ENCODE peak calls at places on chromosomes 16 and 17, in ten cellular contexts. V is adrenal gland, I is uterus, L is endothelial cell of umbilical vein, S is prostate gland, M is tibial nerve, W is HCT116, X is heart left ventricle, U is transverse colon, A is Peyer's patch. N is an unnamed sample.

GRCh38 chr16:89712476-89712805 is 8.3 kb downstream of the VPS9D1 start:
- DNase-seq in U (no peak), S (no peak), V (no peak), A (no peak), I (no peak), W (no peak), M (no peak), X (no peak), L (no peak), N (no peak)

GRCh38 chr16:65989861-65990260 is 376.6 kb upstream of the CDH5 start:
- DNase-seq in S (no peak), W (no peak), M (peak; percentile 49), X (no peak), V (no peak), A (no peak), I (peak; percentile 41), L (no peak), U (no peak), N (no peak)

GRCh38 chr17:42673885-42674754 is 2.7 kb downstream of the PLEKHH3 start:
- DNase-seq in S (peak; percentile 19), V (peak; percentile 71), W (no peak), M (no peak), L (peak; percentile 18), I (peak; percentile 82), X (peak; percentile 87), U (peak; percentile 66), A (no peak), N (no peak)

GRCh38 chr17:74805543-74805991 is 29.4 kb upstream of the NAT9 start:
- DNase-seq in W (no peak), S (no peak), L (no peak), V (peak; percentile 36), I (no peak), X (peak; percentile 51), U (no peak), M (no peak), A (no peak), N (peak; percentile 19)

GRCh38 chr16:88368036-88368435 is 14.7 kb upstream of the ZNF469 start:
- DNase-seq in U (no peak), S (no peak), W (no peak), A (no peak), L (peak; percentile 29), I (no peak), V (no peak), X (peak; percentile 16), M (no peak), N (no peak)

GRCh38 chr17:43858201-43858600 is 11.2 kb downstream of the CD300LG start:
- DNase-seq in A (peak; percentile 24), M (no peak), L (no peak), S (no peak), I (no peak), U (no peak), W (no peak), V (no peak), X (no peak), N (no peak)

GRCh38 chr17:71163121-71163812 is 957.6 kb upstream of the SOX9 start:
- DNase-seq in A (no peak), I (no peak), W (no peak), U (no peak), M (no peak), V (no peak), L (no peak), X (no peak), S (peak; percentile 4), N (no peak)

GRCh38 chr17:76432712-76433336 is 20.1 kb downstream of the UBE2O start:
- DNase-seq in L (no peak), U (no peak), A (no peak), I (no peak), S (no peak), M (no peak), X (no peak), V (no peak), W (peak; percentile 28), N (no peak)

GRCh38 chr17:75876938-75877751 is 1.2 kb downstream of the TRIM47 start:
- DNase-seq in M (peak; percentile 96), V (peak; percentile 97), X (peak; percentile 94), A (peak; percentile 82), L (peak; percentile 98), W (peak; percentile 87), U (peak; percentile 88), I (peak; percentile 98), S (peak; percentile 75), N (peak; percentile 81)

GRCh38 chr17:4854181-4854681 is 21.1 kb downstream of the MINK1 start:
- DNase-seq in X (no peak), S (peak; percentile 83), U (no peak), M (no peak), I (no peak), V (no peak), A (no peak), W (no peak), L (peak; percentile 38), N (no peak)

GRCh38 chr16:48432136-48432535 is 46.9 kb upstream of the SIAH1 start:
- DNase-seq in X (no peak), L (no peak), I (no peak), S (no peak), U (peak; percentile 29), W (no peak), A (no peak), M (no peak), V (no peak), N (no peak)

GRCh38 chr17:63134867-63135266 is 168.8 kb downstream of the TANC2 start:
- DNase-seq in S (no peak), X (no peak), W (no peak), V (no peak), U (no peak), A (no peak), M (no peak), I (no peak), L (no peak), N (no peak)

GRCh38 chr17:81539571-81539900 is 11.4 kb downstream of the FSCN2 start:
- DNase-seq in W (no peak), X (peak; percentile 14), L (no peak), V (no peak), A (no peak), I (no peak), M (no peak), U (no peak), S (no peak), N (no peak)

GRCh38 chr17:27494192-27495091 is 38.2 kb downstream of the KSR1 start:
- DNase-seq in A (peak; percentile 92), L (peak; percentile 30), I (peak; percentile 43), V (peak; percentile 84), M (peak; percentile 78), S (peak; percentile 93), U (peak; percentile 92), W (peak; percentile 51), X (peak; percentile 79), N (peak; percentile 73)

GRCh38 chr16:64253525-64253924 is 868.3 kb downstream of the CDH11 start:
- DNase-seq in V (no peak), S (no peak), W (no peak), I (no peak), X (no peak), L (no peak), A (no peak), M (no peak), U (no peak), N (no peak)

GRCh38 chr16:76661691-76662090 is 384.5 kb downstream of the CNTNAP4 start:
- DNase-seq in W (no peak), X (no peak), A (no peak), V (no peak), U (no peak), M (no peak), S (no peak), L (no peak), I (no peak), N (no peak)

DNA sequence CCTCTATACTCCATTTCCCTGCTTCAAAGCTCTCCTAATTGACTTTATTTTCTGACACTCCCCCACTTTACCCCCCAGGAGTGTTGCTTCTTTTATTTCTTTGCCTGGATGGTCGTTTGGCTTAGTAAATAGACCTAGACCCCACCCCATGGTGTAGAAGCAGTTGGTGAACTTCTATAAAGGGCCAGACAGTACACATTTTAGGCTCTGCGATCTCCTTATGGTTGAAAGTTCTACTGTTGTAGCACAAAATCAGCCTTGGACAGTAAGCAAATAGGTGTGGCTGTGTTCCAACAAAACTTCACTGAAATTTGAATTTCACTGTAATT is 31.9 kb downstream of the ZNF287 start:
- DNase-seq in M (no peak), L (no peak), W (no peak), S (no peak), A (no peak), V (no peak), I (no peak), U (no peak), X (no peak), N (no peak)
- TF ChIP-seq POLR2A in M (no peak), L (no peak), W (no peak), S (no peak), A (no peak), V (no peak), I (no peak), U (no peak), X (no peak), N (no peak)

GRCh38 chr16:31920373-31920772 is 46.8 kb downstream of the ZNF267 start:
- DNase-seq in M (no peak), V (no peak), X (no peak), I (no peak), W (no peak), A (no peak), L (no peak), U (no peak), S (no peak), N (no peak)
- H3K9me3 ChIP-seq in M (peaks cover 100% of the 10 kb centered on the region), V (no peaks in the 10 kb centered on the region), X (peaks cover 51% of the 10 kb centered on the region), I (peaks cover 44% of the 10 kb centered on the region), W (peaks cover 29% of the 10 kb centered on the region), A (peaks cover 81% of the 10 kb centered on the region), L (peaks cover 18% of the 10 kb centered on the region), U (peaks cover 91% of the 10 kb centered on the region), S (no peaks in the 10 kb centered on the region), N (peaks cover 17% of the 10 kb centered on the region)

GRCh38 chr17:10127819-10128375 is 70.5 kb downstream of the GAS7 start:
- DNase-seq in X (peak; percentile 90), W (no peak), M (peak; percentile 77), V (peak; percentile 51), S (no peak), I (peak; percentile 92), L (no peak), U (peak; percentile 59), A (peak; percentile 71), N (peak; percentile 73)
- TF ChIP-seq CTCF in X (no peak), W (no peak), M (no peak), V (no peak), S (no peak), I (no peak), L (no peak), U (no peak), A (no peak), N (no peak)

DNA sequence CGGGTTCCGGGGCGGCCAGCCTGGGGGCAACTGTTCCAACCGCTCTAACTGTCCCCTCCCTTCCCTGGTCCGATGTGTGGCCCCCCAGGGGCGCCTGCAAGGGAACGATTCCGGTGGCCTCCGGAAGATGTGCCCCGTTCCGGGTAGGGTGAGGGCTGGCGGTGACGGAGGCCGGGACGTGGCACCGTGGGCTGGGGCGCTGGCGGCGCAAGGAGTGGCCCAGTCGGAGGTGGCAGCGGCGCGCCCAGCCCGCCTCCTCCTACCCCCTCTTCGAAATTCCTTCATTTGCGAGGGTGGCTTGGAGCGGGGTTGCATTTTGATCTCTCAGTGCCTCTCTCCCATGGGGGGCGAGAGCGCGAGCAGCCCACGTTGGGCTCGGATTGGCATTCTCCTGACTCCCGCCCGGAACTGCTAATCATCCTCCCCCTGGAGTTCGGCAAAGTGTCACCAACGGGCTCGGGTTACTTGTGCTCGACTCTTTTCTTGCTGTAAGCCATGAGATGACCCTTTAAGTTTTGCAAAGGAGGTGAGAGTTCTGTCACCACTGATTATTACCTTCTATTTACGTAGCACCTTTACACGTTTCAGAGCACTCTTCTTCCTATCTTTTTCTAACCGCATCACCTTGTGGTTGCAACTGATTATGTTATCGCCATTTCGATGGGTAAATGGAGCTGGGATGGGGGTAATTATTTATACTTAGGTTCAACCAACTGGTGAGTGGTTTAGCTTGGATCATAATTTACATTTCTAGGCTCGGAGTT is 667 bp downstream of the NDEL1 start:
- DNase-seq in I (peak; percentile 49), A (peak; percentile 85), M (peak; percentile 46), V (peak; percentile 64), X (peak; percentile 69), L (peak; percentile 66), U (peak; percentile 75), S (peak; percentile 41), W (peak; percentile 19), N (peak; percentile 70)
- TF ChIP-seq POLR2A in I (no peak), A (no peak), M (no peak), V (no peak), X (no peak), L (no peak), U (no peak), S (no peak), W (no peak), N (peak; percentile 40)